ENCODE peak calls at places on chromosome 18, in nine cellular contexts. N, K, I, R, W, B, M, Z and Q are unnamed samples.

GRCh38 chr18:79203017-79203605 is 133.9 kb downstream of the ATP9B start:
- DNase-seq in Z (no peak), W (no peak), K (peak), N (peak), M (no peak), B (no peak), R (no peak), I (peak), Q (no peak)

GRCh38 chr18:80233201-80233835 is 14.0 kb downstream of the PARD6G start:
- DNase-seq in M (no peak), N (no peak), Z (no peak), R (no peak), K (no peak), B (no peak), W (no peak), I (no peak), Q (peak)

GRCh38 chr18:48293954-48294893 is 115.0 kb downstream of the ZBTB7C start:
- DNase-seq in B (peak), M (peak), K (peak), R (no peak), N (no peak), I (no peak), W (no peak), Z (no peak), Q (peak)

GRCh38 chr18:67672719-67673118 is 156.2 kb upstream of the DSEL start:
- DNase-seq in R (no peak), W (no peak), I (no peak), B (no peak), N (no peak), Z (no peak), K (peak), M (no peak), Q (no peak)

GRCh38 chr18:57981629-57982028 is 62.4 kb upstream of the NEDD4L start:
- DNase-seq in B (no peak), Z (no peak), W (no peak), R (no peak), I (no peak), K (no peak), N (no peak), M (no peak), Q (no peak)

GRCh38 chr18:49697757-49698595 is 115.4 kb downstream of the ACAA2 start:
- DNase-seq in R (no peak), M (no peak), Z (peak), B (no peak), N (no peak), K (peak), I (no peak), W (no peak), Q (no peak)

GRCh38 chr18:62339106-62339988 is 14.2 kb downstream of the TNFRSF11A start:
- DNase-seq in B (no peak), I (peak), M (no peak), R (no peak), Z (no peak), N (peak), W (no peak), K (peak), Q (no peak)

GRCh38 chr18:46318356-46318755 is 214.2 kb downstream of the HAUS1 start:
- DNase-seq in W (no peak), N (no peak), M (no peak), Z (no peak), K (no peak), B (no peak), R (no peak), I (no peak), Q (no peak)

GRCh38 chr18:76823574-76823973 is 1.2 kb downstream of the ZNF236 start:
- DNase-seq in I (no peak), K (peak), R (no peak), N (no peak), B (peak), W (no peak), Z (peak), M (no peak), Q (no peak)

GRCh38 chr18:22001912-22002487 is 167.4 kb upstream of the GATA6 start:
- DNase-seq in W (no peak), I (no peak), B (no peak), M (no peak), K (no peak), Z (no peak), R (no peak), N (no peak), Q (no peak)

GRCh38 chr18:35268811-35269210 is 21.2 kb downstream of the ZSCAN30 start:
- DNase-seq in I (no peak), B (no peak), Z (no peak), K (no peak), M (no peak), N (no peak), R (peak), W (no peak), Q (no peak)

GRCh38 chr18:45103319-45104070 is 422.8 kb downstream of the SETBP1 start:
- DNase-seq in M (no peak), I (no peak), R (no peak), N (no peak), W (no peak), K (no peak), Z (no peak), B (no peak), Q (no peak)